ENCODE peak calls at places on chromosomes 3 and 15, in five cellular contexts. C is endodermal cell; O is cardiac fibroblast; J is PC-3; Q is activated CD8-positive, alpha-beta T cell treated with anti-CD3 and anti-CD28 coated beads for 36 hours. U is an unnamed sample.

GRCh38 chr3:55584716-55585368 is 97.7 kb upstream of the WNT5A start:
- DNase-seq in Q (no peak), O (no peak), J (no peak), C (no peak), U (no peak)

GRCh38 chr15:95600367-95600766 is 730.1 kb upstream of the NR2F2 start:
- DNase-seq in O (no peak), Q (no peak), J (no peak), C (no peak), U (no peak)

GRCh38 chr3:185290266-185290665 is 36.4 kb upstream of the EHHADH start:
- DNase-seq in Q (no peak), O (no peak), J (no peak), C (no peak), U (no peak)

GRCh38 chr3:13235897-13236296 is 162.7 kb upstream of the IQSEC1 start:
- DNase-seq in O (no peak), C (no peak), Q (peak; percentile 14), J (no peak), U (no peak)

GRCh38 chr3:5078151-5078550 is 43.9 kb upstream of the ARL8B start:
- DNase-seq in Q (no peak), O (no peak), C (no peak), J (peak; percentile 82), U (no peak)

GRCh38 chr3:156609115-156609514 is 54.2 kb upstream of the SSR3 start:
- DNase-seq in O (no peak), J (no peak), Q (no peak), C (no peak), U (no peak)

GRCh38 chr15:22945071-22945470 is 35.1 kb downstream of the CYFIP1 start:
- DNase-seq in J (no peak), O (no peak), C (no peak), Q (no peak), U (no peak)

GRCh38 chr15:52649686-52650085 is 29.5 kb downstream of the ATOSA start:
- DNase-seq in Q (no peak), C (no peak), O (peak; percentile 34), J (no peak), U (no peak)

GRCh38 chr3:126314305-126315082 is 42.7 kb downstream of the KLF15 start:
- DNase-seq in J (no peak), O (no peak), Q (no peak), C (peak; percentile 27), U (no peak)

GRCh38 chr15:99247063-99247462 is 2.3 kb downstream of the TTC23 start:
- DNase-seq in C (no peak), Q (no peak), J (no peak), O (no peak), U (no peak)

GRCh38 chr3:106168941-106169340 is 300.1 kb upstream of the CBLB start:
- DNase-seq in Q (no peak), J (no peak), O (no peak), C (no peak), U (no peak)

GRCh38 chr15:89379818-89380217 is 45.2 kb upstream of the POLG start:
- DNase-seq in J (peak; percentile 96), C (peak; percentile 50), O (no peak), Q (no peak), U (no peak)

GRCh38 chr15:48617619-48618018 is 27.9 kb downstream of the FBN1 start:
- DNase-seq in J (no peak), O (peak; percentile 96), C (no peak), Q (no peak), U (peak; percentile 83)

GRCh38 chr3:134211797-134212196 is 38.9 kb downstream of the RYK start:
- DNase-seq in Q (peak; percentile 52), O (peak; percentile 77), J (peak; percentile 59), C (peak; percentile 80), U (no peak)

GRCh38 chr15:57306305-57306943 is 69.9 kb upstream of the CGNL1 start:
- DNase-seq in Q (peak; percentile 89), O (peak; percentile 78), J (peak; percentile 66), C (peak; percentile 99), U (peak; percentile 91)

GRCh38 chr3:23647706-23648258 is 158.0 kb upstream of the UBE2E1 start:
- DNase-seq in C (no peak), J (no peak), Q (no peak), O (no peak), U (no peak)

GRCh38 chr15:38453971-38454686 is at the start of gene FAM98B:
- DNase-seq in J (peak; percentile 95), O (peak; percentile 93), C (peak; percentile 97), Q (peak; percentile 89), U (peak; percentile 84)
- TF ChIP-seq CTCF in J (no peak), O (no peak), C (no peak), Q (no peak), U (no peak)

DNA sequence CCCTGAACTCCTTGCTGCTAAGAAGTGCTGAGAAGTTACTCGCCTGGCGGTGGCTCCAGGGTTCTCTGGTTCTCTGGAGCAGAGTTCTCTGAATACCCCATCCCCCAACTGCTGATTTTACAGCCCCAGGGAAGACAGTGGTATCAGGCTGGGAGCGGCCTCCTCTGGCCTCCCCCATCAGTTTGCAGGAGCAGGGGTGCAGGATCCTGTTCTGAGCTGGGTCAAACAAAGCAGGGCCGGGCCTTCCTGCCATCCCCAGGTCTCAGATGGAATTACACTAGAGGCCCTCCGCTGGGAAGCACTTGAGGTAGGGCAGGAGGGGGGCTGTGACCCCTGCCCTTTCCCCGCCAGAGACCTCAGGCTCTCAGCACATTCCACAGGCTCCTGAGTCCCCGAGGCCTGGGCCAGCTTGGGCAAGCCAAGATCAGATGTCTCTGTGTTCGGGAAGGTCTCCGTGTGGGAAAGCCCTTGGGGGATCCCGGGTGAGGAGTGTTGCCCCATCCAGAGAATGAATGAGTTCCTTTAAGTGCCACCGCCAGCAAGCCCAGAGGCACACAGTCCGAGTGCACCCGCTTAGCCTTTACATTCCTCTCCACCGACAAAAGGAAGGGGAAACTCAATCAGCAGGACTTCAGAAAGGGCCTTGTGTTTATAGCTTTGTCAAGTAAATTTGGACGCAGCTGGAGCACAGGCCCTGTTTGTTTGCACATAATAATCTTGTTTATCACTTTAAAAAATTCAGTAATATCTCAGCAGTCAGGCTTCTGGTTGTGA is 150.0 kb downstream of the LRRK1 start:
- DNase-seq in J (no peak), Q (no peak), O (peak; percentile 77), C (peak; percentile 93), U (peak; percentile 65)
- TF ChIP-seq CTCF in J (no peak), Q (no peak), O (peak; percentile 28), C (peak; percentile 68), U (no peak)

GRCh38 chr3:121995190-121996137 is 26.6 kb downstream of the ILDR1 start:
- DNase-seq in Q (peak; percentile 44), O (peak; percentile 62), C (peak; percentile 91), J (peak; percentile 98), U (peak; percentile 64)

GRCh38 chr3:121992601-121993560 is 29.2 kb downstream of the ILDR1 start:
- DNase-seq in Q (no peak), C (peak; percentile 81), J (no peak), O (no peak), U (no peak)

GRCh38 chr3:121988146-121988545 is 33.9 kb downstream of the ILDR1 start:
- DNase-seq in Q (peak; percentile 14), O (no peak), C (no peak), J (no peak), U (no peak)

GRCh38 chr3:121985841-121986240 is 36.2 kb downstream of the ILDR1 start:
- DNase-seq in O (no peak), Q (no peak), J (no peak), C (no peak), U (no peak)

GRCh38 chr3:121989943-121990342 is 32.1 kb downstream of the ILDR1 start:
- DNase-seq in O (peak; percentile 39), C (peak; percentile 66), J (peak; percentile 39), Q (no peak), U (no peak)
- TF ChIP-seq CTCF in O (no peak), C (peak; percentile 60), J (peak; percentile 44), Q (no peak), U (no peak)

GRCh38 chr3:138774529-138775253 is 60.0 kb downstream of the PIK3CB start:
- DNase-seq in O (peak; percentile 98), Q (peak; percentile 53), C (no peak), J (peak; percentile 92), U (peak; percentile 98)
- TF ChIP-seq CTCF in O (no peak), Q (no peak), C (no peak), J (no peak), U (no peak)

GRCh38 chr3:143764840-143765239 is 83.4 kb downstream of the SLC9A9 start:
- DNase-seq in O (no peak), C (no peak), J (no peak), Q (no peak), U (no peak)
- TF ChIP-seq CTCF in O (no peak), C (no peak), J (no peak), Q (peak; percentile 16), U (no peak)